ENCODE peak calls at places on chromosomes 7 and 10, in four cellular contexts. One of them, this sample, is unnamed.

GRCh38 chr7:14973712-14974428 is 71.3 kb upstream of the DGKB start:
- DNase-seq in GM12891: no peak
- DNase-seq in K562: no peak
- DNase-seq in HL-60: no peak
- DNase-seq in this sample: no peak

GRCh38 chr10:3783721-3784432 is 1.1 kb downstream of the KLF6 start:
- DNase-seq in GM12891: no peak
- DNase-seq in K562: no peak
- DNase-seq in HL-60: peak; percentile 77
- DNase-seq in this sample: no peak

GRCh38 chr7:42227931-42228591 is 8.9 kb downstream of the GLI3 start:
- DNase-seq in GM12891: no peak
- DNase-seq in K562: no peak
- DNase-seq in HL-60: no peak
- DNase-seq in this sample: no peak

GRCh38 chr7:99843808-99844207 is 16.0 kb downstream of the CYP3A43 start:
- DNase-seq in GM12891: no peak
- DNase-seq in K562: no peak
- DNase-seq in HL-60: no peak
- DNase-seq in this sample: no peak

GRCh38 chr7:18212788-18213187 is 185.1 kb upstream of the PRPS1L1 start:
- DNase-seq in GM12891: no peak
- DNase-seq in K562: no peak
- DNase-seq in HL-60: no peak
- DNase-seq in this sample: no peak

GRCh38 chr10:48703776-48704555 is 19.3 kb downstream of the WDFY4 start:
- DNase-seq in GM12891: no peak
- DNase-seq in K562: no peak
- DNase-seq in HL-60: no peak
- DNase-seq in this sample: no peak

GRCh38 chr7:4556868-4557620 is 125.1 kb upstream of the FOXK1 start:
- DNase-seq in GM12891: no peak
- DNase-seq in K562: no peak
- DNase-seq in HL-60: no peak
- DNase-seq in this sample: no peak

GRCh38 chr10:64023926-64024465 is 502.8 kb downstream of the REEP3 start:
- DNase-seq in GM12891: no peak
- DNase-seq in K562: no peak
- DNase-seq in HL-60: no peak
- DNase-seq in this sample: no peak

GRCh38 chr10:3783313-3783689 is 1.7 kb downstream of the KLF6 start:
- DNase-seq in GM12891: no peak
- DNase-seq in K562: no peak
- DNase-seq in HL-60: peak; percentile 37
- DNase-seq in this sample: peak; percentile 60

GRCh38 chr7:130922206-130923112 is 188.5 kb upstream of the KLF14 start:
- DNase-seq in GM12891: no peak
- DNase-seq in K562: no peak
- DNase-seq in HL-60: no peak
- DNase-seq in this sample: no peak

GRCh38 chr10:53122265-53122664 is 349.7 kb upstream of the MBL2 start:
- DNase-seq in GM12891: no peak
- DNase-seq in K562: no peak
- DNase-seq in HL-60: no peak
- DNase-seq in this sample: no peak

GRCh38 chr7:29158748-29159147 is 12.4 kb upstream of the CPVL start:
- DNase-seq in GM12891: no peak
- DNase-seq in K562: no peak
- DNase-seq in HL-60: no peak
- DNase-seq in this sample: no peak

GRCh38 chr7:1052031-1052818 is 7.9 kb downstream of the GPR146 start:
- DNase-seq in GM12891: no peak
- DNase-seq in K562: no peak
- DNase-seq in HL-60: no peak
- DNase-seq in this sample: no peak

GRCh38 chr10:50384839-50385238 is 133.5 kb upstream of the ASAH2 start:
- DNase-seq in GM12891: no peak
- DNase-seq in K562: no peak
- DNase-seq in HL-60: no peak
- DNase-seq in this sample: no peak

GRCh38 chr7:19161671-19162070 is 16.4 kb upstream of the FERD3L start:
- DNase-seq in GM12891: no peak
- DNase-seq in K562: no peak
- DNase-seq in HL-60: no peak
- DNase-seq in this sample: no peak

GRCh38 chr7:111762799-111763198 is 200.5 kb upstream of the IMMP2L start:
- DNase-seq in GM12891: no peak
- DNase-seq in K562: no peak
- DNase-seq in HL-60: no peak
- DNase-seq in this sample: no peak

GRCh38 chr7:135584362-135585353 is 26.9 kb downstream of the NUP205 start:
- DNase-seq in GM12891: no peak
- DNase-seq in K562: no peak
- DNase-seq in HL-60: no peak
- DNase-seq in this sample: no peak

GRCh38 chr10:79377557-79378382 is 30.5 kb downstream of the PPIF start:
- DNase-seq in GM12891: no peak
- DNase-seq in K562: no peak
- DNase-seq in HL-60: no peak
- DNase-seq in this sample: no peak

GRCh38 chr7:13826752-13827151 is 162.7 kb downstream of the ETV1 start:
- DNase-seq in GM12891: no peak
- DNase-seq in K562: no peak
- DNase-seq in HL-60: no peak
- DNase-seq in this sample: no peak

GRCh38 chr7:18087031-18087686 is 59.5 kb upstream of the PRPS1L1 start:
- DNase-seq in GM12891: no peak
- DNase-seq in K562: peak; percentile 7
- DNase-seq in HL-60: no peak
- DNase-seq in this sample: no peak

GRCh38 chr7:118094044-118094443 is 89.9 kb upstream of the LSM8 start:
- DNase-seq in GM12891: no peak
- DNase-seq in K562: no peak
- DNase-seq in HL-60: no peak
- DNase-seq in this sample: no peak

GRCh38 chr10:130136214-130137076 is at the start of gene GLRX3:
- DNase-seq in GM12891: peak; percentile 92
- DNase-seq in K562: peak; percentile 87
- DNase-seq in HL-60: peak; percentile 79
- DNase-seq in this sample: no peak

GRCh38 chr10:91317541-91317940 is 92.6 kb upstream of the HECTD2 start:
- DNase-seq in GM12891: no peak
- DNase-seq in K562: no peak
- DNase-seq in HL-60: no peak
- DNase-seq in this sample: no peak

GRCh38 chr7:115087437-115087836 is 165.5 kb downstream of the MDFIC start:
- DNase-seq in GM12891: no peak
- DNase-seq in K562: no peak
- DNase-seq in HL-60: no peak
- DNase-seq in this sample: no peak

GRCh38 chr7:156456503-156457115 is 184.0 kb upstream of the RNF32 start:
- DNase-seq in GM12891: no peak
- DNase-seq in K562: no peak
- DNase-seq in HL-60: no peak
- DNase-seq in this sample: no peak

GRCh38 chr7:101893326-101894085 is 76.1 kb downstream of the CUX1 start:
- DNase-seq in GM12891: no peak
- DNase-seq in K562: no peak
- DNase-seq in HL-60: no peak
- DNase-seq in this sample: no peak

GRCh38 chr10:130859427-130859826 is 452.1 kb downstream of the TCERG1L start:
- DNase-seq in GM12891: no peak
- DNase-seq in K562: no peak
- DNase-seq in HL-60: no peak
- DNase-seq in this sample: no peak

GRCh38 chr10:49632406-49633317 is 18.8 kb downstream of the CHAT start:
- DNase-seq in GM12891: no peak
- DNase-seq in K562: no peak
- DNase-seq in HL-60: no peak
- DNase-seq in this sample: no peak

GRCh38 chr7:157710396-157710795 is 373.6 kb downstream of the DNAJB6 start:
- DNase-seq in GM12891: no peak
- DNase-seq in K562: no peak
- DNase-seq in HL-60: no peak
- DNase-seq in this sample: no peak

GRCh38 chr10:101725843-101726242 is 30.9 kb upstream of the FBXW4 start:
- DNase-seq in GM12891: no peak
- DNase-seq in K562: no peak
- DNase-seq in HL-60: no peak
- DNase-seq in this sample: no peak

GRCh38 chr10:115093776-115094361 is 704 bp downstream of the ATRNL1 start:
- DNase-seq in GM12891: peak; percentile 38
- DNase-seq in K562: no peak
- DNase-seq in HL-60: no peak
- DNase-seq in this sample: no peak

GRCh38 chr7:114086491-114086905 is 167.7 kb upstream of the PPP1R3A start:
- DNase-seq in GM12891: no peak
- DNase-seq in K562: no peak
- DNase-seq in HL-60: no peak
- DNase-seq in this sample: no peak

GRCh38 chr7:25093268-25093802 is 31.7 kb downstream of the CYCS start:
- DNase-seq in GM12891: peak; percentile 53
- DNase-seq in K562: peak; percentile 84
- DNase-seq in HL-60: peak; percentile 71
- DNase-seq in this sample: no peak

GRCh38 chr7:136030867-136031318 is 53.7 kb upstream of the MTPN start:
- DNase-seq in GM12891: no peak
- DNase-seq in K562: no peak
- DNase-seq in HL-60: no peak
- DNase-seq in this sample: peak; percentile 37

GRCh38 chr7:100675581-100676350 is 2.2 kb downstream of the GNB2 start:
- DNase-seq in GM12891: peak; percentile 80
- DNase-seq in K562: peak; percentile 78
- DNase-seq in HL-60: peak; percentile 83
- DNase-seq in this sample: peak; percentile 34

GRCh38 chr7:36638140-36638539 is 86.2 kb downstream of the AOAH start:
- DNase-seq in GM12891: no peak
- DNase-seq in K562: no peak
- DNase-seq in HL-60: no peak
- DNase-seq in this sample: no peak

GRCh38 chr7:128281605-128282380 is 40.7 kb downstream of the LEP start:
- DNase-seq in GM12891: no peak
- DNase-seq in K562: no peak
- DNase-seq in HL-60: no peak
- DNase-seq in this sample: no peak

GRCh38 chr7:53218730-53219504 is 183.5 kb downstream of the POM121L12 start:
- DNase-seq in GM12891: no peak
- DNase-seq in K562: no peak
- DNase-seq in HL-60: no peak
- DNase-seq in this sample: no peak

GRCh38 chr7:43201912-43202311 is 89.5 kb downstream of the HECW1 start:
- DNase-seq in GM12891: no peak
- DNase-seq in K562: no peak
- DNase-seq in HL-60: no peak
- DNase-seq in this sample: no peak

DNA sequence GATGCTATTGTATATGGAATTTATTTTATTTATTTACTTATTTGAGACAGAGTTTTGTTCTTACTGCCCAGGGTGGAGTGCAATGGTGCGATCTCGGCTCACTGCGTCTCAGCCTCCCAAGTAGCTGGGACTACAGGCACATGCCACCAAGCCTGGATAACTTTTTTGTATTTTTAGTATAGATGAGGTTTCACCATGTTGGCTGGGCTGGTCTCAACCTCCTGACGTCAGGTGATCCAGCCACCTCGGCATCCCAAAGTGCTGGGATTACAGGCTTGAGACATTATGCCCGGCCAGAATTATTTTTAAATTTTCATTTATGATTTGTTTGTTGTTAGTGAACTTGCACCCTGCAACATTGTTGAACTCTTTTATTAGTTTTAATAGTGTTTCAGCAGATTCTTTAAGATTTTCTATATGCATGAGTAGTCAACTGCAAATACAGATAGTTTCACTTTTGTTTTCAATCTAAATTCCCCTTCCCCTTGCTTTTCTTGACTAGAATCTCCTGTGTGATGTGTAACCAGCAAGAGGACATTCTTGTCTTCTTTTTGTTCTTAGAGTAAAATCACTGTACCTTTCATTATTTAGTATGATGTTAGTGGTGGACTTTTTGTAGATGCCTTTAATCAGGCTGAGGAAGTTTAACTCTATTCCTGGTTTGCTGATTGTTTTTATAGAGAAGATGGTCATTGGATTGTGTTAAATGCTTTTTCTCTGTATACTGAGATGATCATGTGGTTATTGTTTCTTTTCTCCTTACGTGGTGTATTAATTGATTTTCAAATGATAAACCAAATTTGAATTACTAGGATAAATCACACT is 27.8 kb downstream of the ZNF33A start:
- DNase-seq in GM12891: no peak
- DNase-seq in K562: no peak
- DNase-seq in HL-60: no peak
- DNase-seq in this sample: peak; percentile 57
- TF ChIP-seq SPI1 in GM12891: no peak
- TF ChIP-seq SPI1 in K562: no peak
- TF ChIP-seq SPI1 in HL-60: no peak
- TF ChIP-seq SPI1 in this sample: no peak

GRCh38 chr7:139487366-139488080 is 4.0 kb upstream of the KLRG2 start:
- DNase-seq in GM12891: no peak
- DNase-seq in K562: no peak
- DNase-seq in HL-60: no peak
- DNase-seq in this sample: no peak
- TF ChIP-seq SPI1 in GM12891: no peak
- TF ChIP-seq SPI1 in K562: no peak
- TF ChIP-seq SPI1 in HL-60: no peak
- TF ChIP-seq SPI1 in this sample: no peak

GRCh38 chr7:2523461-2523905 is 3.9 kb downstream of the LFNG start:
- DNase-seq in GM12891: no peak
- DNase-seq in K562: no peak
- DNase-seq in HL-60: peak; percentile 42
- DNase-seq in this sample: no peak

GRCh38 chr7:2525161-2525930 is 5.8 kb downstream of the LFNG start:
- DNase-seq in GM12891: no peak
- DNase-seq in K562: no peak
- DNase-seq in HL-60: peak; percentile 67
- DNase-seq in this sample: no peak

GRCh38 chr7:2525931-2526630 is 6.5 kb downstream of the LFNG start:
- DNase-seq in GM12891: no peak
- DNase-seq in K562: no peak
- DNase-seq in HL-60: no peak
- DNase-seq in this sample: no peak

GRCh38 chr7:2523941-2524807 is 4.6 kb downstream of the LFNG start:
- DNase-seq in GM12891: no peak
- DNase-seq in K562: peak; percentile 61
- DNase-seq in HL-60: peak; percentile 42
- DNase-seq in this sample: no peak

GRCh38 chr7:2524808-2525140 is 5.2 kb downstream of the LFNG start:
- DNase-seq in GM12891: no peak
- DNase-seq in K562: no peak
- DNase-seq in HL-60: no peak
- DNase-seq in this sample: no peak
- TF ChIP-seq SPI1 in GM12891: no peak
- TF ChIP-seq SPI1 in K562: no peak
- TF ChIP-seq SPI1 in HL-60: no peak
- TF ChIP-seq SPI1 in this sample: no peak

GRCh38 chr10:6236349-6237188 is 33.8 kb downstream of the PFKFB3 start:
- DNase-seq in GM12891: no peak
- DNase-seq in K562: no peak
- DNase-seq in HL-60: no peak
- DNase-seq in this sample: no peak
- TF ChIP-seq SPI1 in GM12891: no peak
- TF ChIP-seq SPI1 in K562: no peak
- TF ChIP-seq SPI1 in HL-60: no peak
- TF ChIP-seq SPI1 in this sample: no peak